ENCODE peak calls at places on chromosomes 4 and X, in seven cellular contexts. P, I, R, O, Z, X and S are unnamed samples.

GRCh38 chr4:153790962-153791551 is 2.2 kb upstream of the SFRP2 start:
- DNase-seq in P (peak; percentile 85), I (no peak), R (peak; percentile 76), O (no peak), Z (peak; percentile 75), X (peak; percentile 92), S (no peak)

GRCh38 chr4:84031401-84031800 is 467.7 kb downstream of the NKX6-1 start:
- DNase-seq in P (no peak), I (no peak), R (no peak), O (no peak), Z (no peak), X (no peak), S (no peak)

GRCh38 chr4:5973033-5973432 is 45.2 kb downstream of the C4orf50 start:
- DNase-seq in P (peak; percentile 65), I (no peak), R (no peak), O (no peak), Z (no peak), X (no peak), S (no peak)

GRCh38 chr4:33914386-33914785 is 2329.9 kb downstream of the ARAP2 start:
- DNase-seq in P (no peak), I (no peak), R (no peak), O (no peak), Z (no peak), X (peak; percentile 2), S (no peak)

GRCh38 chr4:104352211-104352610 is 142.5 kb downstream of the CXXC4 start:
- DNase-seq in P (no peak), I (no peak), R (no peak), O (no peak), Z (no peak), X (peak; percentile 17), S (no peak)

GRCh38 chr4:112284166-112284565 is 1.5 kb downstream of the TIFA start:
- DNase-seq in P (no peak), I (no peak), R (no peak), O (no peak), Z (no peak), X (no peak), S (no peak)

GRCh38 chr4:118389731-118390520 is 37.1 kb upstream of the PRSS12 start:
- DNase-seq in P (no peak), I (no peak), R (no peak), O (no peak), Z (no peak), X (no peak), S (no peak)

GRCh38 chr4:142696334-142697122 is 149.6 kb downstream of the INPP4B start:
- DNase-seq in P (no peak), I (no peak), R (no peak), O (peak; percentile 38), Z (no peak), X (no peak), S (no peak)

GRCh38 chr4:128606173-128606572 is 203.3 kb upstream of the JADE1 start:
- DNase-seq in P (no peak), I (no peak), R (no peak), O (no peak), Z (no peak), X (no peak), S (no peak)

GRCh38 chrX:104166735-104167436 is 633 bp downstream of the FAM199X start:
- DNase-seq in P (no peak), I (no peak), R (no peak), O (no peak), Z (no peak), X (no peak), S (no peak)

GRCh38 chrX:10564484-10564883 is 55.9 kb downstream of the MID1 start:
- DNase-seq in P (no peak), I (no peak), R (no peak), O (no peak), Z (no peak), X (no peak), S (no peak)

GRCh38 chr4:2462218-2462991 is 6.5 kb upstream of the RNF4 start:
- DNase-seq in P (no peak), I (no peak), R (peak; percentile 79), O (peak; percentile 58), Z (peak; percentile 85), X (peak; percentile 93), S (peak; percentile 72)

GRCh38 chrX:151815461-151815860 is 80.9 kb downstream of the CNGA2 start:
- DNase-seq in P (no peak), I (no peak), R (no peak), O (no peak), Z (no peak), X (no peak), S (no peak)

GRCh38 chr4:1384675-1385372 is 21.4 kb downstream of the NKX1-1 start:
- DNase-seq in P (peak; percentile 80), I (no peak), R (no peak), O (no peak), Z (no peak), X (no peak), S (peak; percentile 12)

GRCh38 chr4:176406297-176406696 is 86.5 kb downstream of the SPCS3 start:
- DNase-seq in P (no peak), I (no peak), R (no peak), O (no peak), Z (no peak), X (no peak), S (no peak)

GRCh38 chrX:859329-859728 is 228.7 kb downstream of the SHOX start:
- DNase-seq in P (no peak), I (no peak), R (no peak), O (no peak), Z (no peak), X (no peak), S (no peak)

GRCh38 chrX:49271341-49271740 is 1.7 kb downstream of the PPP1R3F start:
- DNase-seq in P (no peak), I (no peak), R (no peak), O (no peak), Z (no peak), X (no peak), S (no peak)

GRCh38 chr4:169922632-169923276 is 103.4 kb downstream of the MFAP3L start:
- DNase-seq in P (no peak), I (no peak), R (no peak), O (no peak), Z (no peak), X (no peak), S (no peak)

GRCh38 chr4:48110452-48110978 is 23.5 kb downstream of the TXK start:
- DNase-seq in P (no peak), I (no peak), R (no peak), O (no peak), Z (no peak), X (no peak), S (no peak)

GRCh38 chrX:109600114-109600710 is 24.8 kb downstream of the KCNE5 start:
- DNase-seq in P (no peak), I (no peak), R (no peak), O (no peak), Z (peak; percentile 52), X (peak; percentile 69), S (no peak)

GRCh38 chrX:109848451-109849050 is 115.5 kb upstream of the ACSL4 start:
- DNase-seq in P (no peak), I (no peak), R (no peak), O (no peak), Z (no peak), X (peak; percentile 77), S (no peak)

GRCh38 chrX:132737743-132738142 is 220.7 kb downstream of the HS6ST2 start:
- DNase-seq in P (no peak), I (no peak), R (no peak), O (peak; percentile 1), Z (no peak), X (no peak), S (no peak)

GRCh38 chr4:1077711-1078477 is 35.5 kb downstream of the RNF212 start:
- DNase-seq in P (peak; percentile 83), I (no peak), R (no peak), O (no peak), Z (no peak), X (no peak), S (no peak)

GRCh38 chr4:7785017-7785416 is 154.6 kb downstream of the AFAP1 start:
- DNase-seq in P (no peak), I (no peak), R (no peak), O (no peak), Z (no peak), X (no peak), S (no peak)

GRCh38 chr4:78656968-78657445 is 105.4 kb downstream of the ANXA3 start:
- DNase-seq in P (no peak), I (no peak), R (no peak), O (peak; percentile 41), Z (no peak), X (no peak), S (no peak)

GRCh38 chr4:148565801-148566200 is 123.6 kb upstream of the NR3C2 start:
- DNase-seq in P (no peak), I (no peak), R (no peak), O (no peak), Z (no peak), X (no peak), S (no peak)

GRCh38 chr4:126238010-126238409 is 923.3 kb downstream of the FAT4 start:
- DNase-seq in P (no peak), I (no peak), R (no peak), O (no peak), Z (peak; percentile 12), X (peak; percentile 40), S (no peak)

GRCh38 chrX:150486011-150486410 is 82.4 kb upstream of the MTM1 start:
- DNase-seq in P (no peak), I (peak; percentile 10), R (no peak), O (peak; percentile 35), Z (peak; percentile 46), X (peak; percentile 72), S (no peak)

GRCh38 chr4:101238706-101239105 is 108.6 kb downstream of the PPP3CA start:
- DNase-seq in P (no peak), I (no peak), R (no peak), O (no peak), Z (no peak), X (no peak), S (no peak)

GRCh38 chrX:133786382-133786781 is 199.0 kb downstream of the GPC3 start:
- DNase-seq in P (no peak), I (no peak), R (no peak), O (no peak), Z (no peak), X (no peak), S (no peak)

GRCh38 chr4:173538148-173538902 is 8.3 kb upstream of the HAND2 start:
- DNase-seq in P (no peak), I (no peak), R (peak; percentile 72), O (no peak), Z (peak; percentile 58), X (peak; percentile 61), S (no peak)

GRCh38 chr4:3059896-3060295 is 14.4 kb downstream of the HTT-AS start:
- DNase-seq in P (no peak), I (no peak), R (no peak), O (no peak), Z (no peak), X (no peak), S (no peak)

GRCh38 chr4:110196206-110196870 is 2.1 kb downstream of the ELOVL6 start:
- DNase-seq in P (peak; percentile 89), I (no peak), R (peak; percentile 75), O (no peak), Z (peak; percentile 58), X (peak; percentile 79), S (peak; percentile 57)

GRCh38 chrX:44012484-44013096 is 39.4 kb upstream of the NDP start:
- DNase-seq in P (no peak), I (peak; percentile 5), R (no peak), O (no peak), Z (no peak), X (no peak), S (no peak)

GRCh38 chrX:131521824-131522223 is 22.1 kb upstream of the OR13H1 start:
- DNase-seq in P (no peak), I (no peak), R (no peak), O (no peak), Z (no peak), X (no peak), S (no peak)

GRCh38 chrX:35380808-35381700 is 417.1 kb upstream of the MAGEB16 start:
- DNase-seq in P (no peak), I (no peak), R (no peak), O (no peak), Z (peak; percentile 47), X (peak; percentile 36), S (no peak)